ENCODE peak calls at places on chromosomes 3 and 15, in six cellular contexts. F is midbrain; R is Ammon's horn; L is germinal center; C is CD4-positive, alpha-beta T cell; N is fibroblast of pulmonary artery. M is an unnamed sample.

GRCh38 chr15:63484433-63484832 is 20.0 kb upstream of the USP3 start:
- DNase-seq in F (no peak), R (no peak), L (no peak), C (no peak), N (no peak), M (no peak)

GRCh38 chr3:52270252-52270754 is 8.1 kb downstream of the WDR82 start:
- DNase-seq in F (no peak), R (no peak), L (no peak), C (no peak), N (no peak), M (no peak)

GRCh38 chr3:187504435-187504834 is 136.2 kb downstream of the RTP4 start:
- DNase-seq in F (no peak), R (no peak), L (no peak), C (no peak), N (no peak), M (no peak)

GRCh38 chr3:129277829-129278271 is 820 bp upstream of the HMCES start:
- DNase-seq in F (no peak), R (no peak), L (peak), C (no peak), N (no peak), M (no peak)

GRCh38 chr3:195421410-195421809 is 21.4 kb downstream of the ACAP2 start:
- DNase-seq in F (no peak), R (no peak), L (no peak), C (no peak), N (peak), M (peak)

GRCh38 chr15:77544162-77544561 is 88.5 kb downstream of the LINGO1 start:
- DNase-seq in F (no peak), R (no peak), L (no peak), C (no peak), N (no peak), M (no peak)

GRCh38 chr3:100159564-100160153 is 45.4 kb upstream of the FILIP1L start:
- DNase-seq in F (no peak), R (no peak), L (no peak), C (no peak), N (peak), M (peak)

GRCh38 chr3:183428140-183429023 is at the start of gene MCF2L2:
- DNase-seq in F (peak), R (peak), L (peak), C (peak), N (peak), M (peak)

GRCh38 chr3:144270100-144270499 is 298.5 kb downstream of the DIPK2A start:
- DNase-seq in F (peak), R (peak), L (no peak), C (no peak), N (no peak), M (no peak)

GRCh38 chr3:147758786-147759185 is 349.6 kb downstream of the ZIC1 start:
- DNase-seq in F (no peak), R (no peak), L (no peak), C (no peak), N (no peak), M (peak)

GRCh38 chr15:42107483-42107882 is 13.1 kb upstream of the PLA2G4D start:
- DNase-seq in F (peak), R (peak), L (no peak), C (no peak), N (no peak), M (no peak)

GRCh38 chr3:185200639-185201038 is 47.8 kb upstream of the C3orf70 start:
- DNase-seq in F (no peak), R (no peak), L (no peak), C (no peak), N (peak), M (peak)

GRCh38 chr3:177341766-177342165 is 144.5 kb upstream of the TBL1XR1 start:
- DNase-seq in F (no peak), R (no peak), L (no peak), C (no peak), N (peak), M (no peak)

GRCh38 chr3:124034016-124034808 is 42.3 kb upstream of the ROPN1 start:
- DNase-seq in F (no peak), R (no peak), L (peak), C (no peak), N (peak), M (peak)

GRCh38 chr15:36734366-36734765 is 154.9 kb downstream of the CDIN1 start:
- DNase-seq in F (no peak), R (no peak), L (no peak), C (no peak), N (no peak), M (no peak)

GRCh38 chr3:55718475-55718874 is 231.4 kb upstream of the WNT5A start:
- DNase-seq in F (no peak), R (no peak), L (no peak), C (no peak), N (peak), M (peak)

GRCh38 chr15:83747050-83747717 is 93.3 kb downstream of the ADAMTSL3 start:
- DNase-seq in F (peak), R (peak), L (no peak), C (no peak), N (peak), M (peak)

GRCh38 chr3:149603126-149604074 is 54.4 kb downstream of the WWTR1 start:
- DNase-seq in F (no peak), R (no peak), L (peak), C (no peak), N (peak), M (peak)

GRCh38 chr3:188264231-188265213 is 110.6 kb downstream of the LPP start:
- DNase-seq in F (peak), R (no peak), L (no peak), C (no peak), N (no peak), M (peak)

GRCh38 chr15:67547836-67548531 is 5.5 kb downstream of the MAP2K5 start:
- DNase-seq in F (no peak), R (no peak), L (no peak), C (no peak), N (peak), M (peak)